ENCODE peak calls at places on chromosomes 4 and X, in eight cellular contexts. J, U, B, A, K, I, F and V are unnamed samples.
A peak's percentile ranks its signal among the peaks of the same experiment; 100 is the strongest.

GRCh38 chr4:80587861-80588385 is 252.4 kb downstream of the CFAP299 start:
- DNase-seq in F (no peak), J (no peak), K (no peak), I (no peak), A (no peak), U (no peak), B (no peak), V (no peak)

GRCh38 chr4:127400736-127401346 is 231.9 kb upstream of the INTU start:
- DNase-seq in F (peak; percentile 43), I (no peak), A (no peak), B (peak; percentile 80), J (no peak), K (peak; percentile 59), U (no peak), V (peak; percentile 83)

GRCh38 chr4:54102747-54103146 is 2.8 kb downstream of the GSX2 start:
- DNase-seq in I (no peak), B (no peak), K (no peak), U (no peak), J (no peak), A (no peak), F (no peak), V (no peak)

GRCh38 chr4:21795091-21795490 is 153.5 kb downstream of the KCNIP4 start:
- DNase-seq in I (no peak), B (no peak), A (no peak), K (peak; percentile 15), F (no peak), U (no peak), J (no peak), V (no peak)

GRCh38 chr4:75513529-75514130 is 573 bp downstream of the RCHY1 start:
- DNase-seq in U (no peak), B (no peak), K (peak; percentile 7), F (peak; percentile 6), I (no peak), A (no peak), J (no peak), V (no peak)

GRCh38 chrX:68835104-68835442 is 6.3 kb downstream of the EFNB1 start:
- DNase-seq in A (no peak), U (no peak), J (no peak), B (no peak), F (no peak), K (no peak), I (no peak), V (no peak)

GRCh38 chrX:12946838-12947544 is 27.9 kb upstream of the TMSB4X start:
- DNase-seq in I (peak; percentile 70), B (peak; percentile 72), U (no peak), J (peak; percentile 22), K (peak; percentile 80), A (peak; percentile 66), F (peak; percentile 81), V (peak; percentile 76)

GRCh38 chr4:99461623-99462401 is 26.7 kb upstream of the ADH7 start:
- DNase-seq in B (no peak), J (no peak), I (no peak), F (no peak), A (no peak), U (no peak), K (no peak), V (no peak)

GRCh38 chr4:139988863-139989765 is 164.9 kb downstream of the MAML3 start:
- DNase-seq in J (no peak), U (no peak), B (no peak), K (peak; percentile 99), I (no peak), F (peak; percentile 92), A (peak; percentile 65), V (no peak)

GRCh38 chrX:130165181-130165702 is 399 bp downstream of the AIFM1 start:
- DNase-seq in J (no peak), K (no peak), F (no peak), U (no peak), B (no peak), A (no peak), I (no peak), V (no peak)

GRCh38 chrX:136619889-136620505 is 28.0 kb upstream of the CD40LG start:
- DNase-seq in U (no peak), I (no peak), B (no peak), A (no peak), K (peak; percentile 25), J (no peak), F (no peak), V (no peak)

GRCh38 chr4:163196904-163197505 is 30.3 kb upstream of the NAF1 start:
- DNase-seq in B (no peak), F (no peak), I (no peak), K (no peak), U (no peak), A (no peak), J (no peak), V (no peak)